ENCODE peak calls at places on chromosomes 13 and 19, in ten cellular contexts. Y is NCI-H146; Q is RCC 7860; H is fibroblast of lung; C is K562; F is HEK293T; T is stimulated activated CD8-positive, alpha-beta memory T cell treated with anti-CD3 and anti-CD28 coated beads, Interleukin-2, amount 100 ng/mL, for 1 hour; X is B cell; A is stromal cell of bone marrow; N is Daoy. V is an unnamed sample.

GRCh38 chr13:103815619-103816018 is 749.4 kb upstream of the SLC10A2 start:
- DNase-seq in Y (no peak), Q (no peak), H (no peak), C (no peak), F (no peak), T (no peak), X (no peak), A (no peak), N (peak), V (no peak)

GRCh38 chr13:113777311-113778260 is 18.6 kb downstream of the TMEM255B start:
- DNase-seq in Y (no peak), Q (no peak), H (peak), C (peak), F (peak), T (no peak), X (no peak), A (no peak), N (no peak), V (peak)

GRCh38 chr19:17555929-17556813 is 722 bp downstream of the COLGALT1 start:
- DNase-seq in Y (peak), Q (peak), H (peak), C (peak), F (no peak), T (no peak), X (no peak), A (no peak), N (peak), V (peak)

GRCh38 chr13:89602655-89603054 is 1744.8 kb upstream of the MIR17HG start:
- DNase-seq in Y (no peak), Q (no peak), H (no peak), C (no peak), F (no peak), T (no peak), X (no peak), A (no peak), N (no peak), V (no peak)

GRCh38 chr19:34505321-34506025 is 23.9 kb downstream of the WTIP start:
- DNase-seq in Y (no peak), Q (no peak), H (no peak), C (no peak), F (no peak), T (no peak), X (no peak), A (no peak), N (no peak), V (no peak)

GRCh38 chr13:41960700-41961697 is at the start of gene VWA8:
- DNase-seq in Y (peak), Q (peak), H (peak), C (peak), F (peak), T (peak), X (peak), A (peak), N (peak), V (peak)

GRCh38 chr19:46776927-46777911 is 11.2 kb downstream of the SLC1A5 start:
- DNase-seq in Y (no peak), Q (no peak), H (no peak), C (peak), F (peak), T (no peak), X (no peak), A (no peak), N (no peak), V (peak)

GRCh38 chr19:38801359-38802095 is 11.2 kb downstream of the LGALS4 start:
- DNase-seq in Y (no peak), Q (no peak), H (no peak), C (no peak), F (no peak), T (no peak), X (no peak), A (no peak), N (no peak), V (peak)

GRCh38 chr13:78606471-78607408 is 3.4 kb upstream of the POU4F1 start:
- DNase-seq in Y (no peak), Q (no peak), H (no peak), C (no peak), F (no peak), T (no peak), X (peak), A (no peak), N (no peak), V (no peak)

GRCh38 chr19:4014541-4015491 is 7.3 kb downstream of the PIAS4 start:
- DNase-seq in Y (no peak), Q (no peak), H (no peak), C (peak), F (no peak), T (no peak), X (peak), A (no peak), N (no peak), V (no peak)